ENCODE peak calls at places on chromosomes 11 and 22, in seven cellular contexts. One of them, this sample, is unnamed.

GRCh38 chr11:80593981-80594380 is 1153.2 kb upstream of the TENM4 start:
- DNase-seq in activated CD4-positive, alpha-beta memory T cell treated with anti-CD3 and anti-CD28 coated beads, Interleukin-2, amount 10 ng/mL, durations not matched to agents 7 days and 5 days: no peak
- DNase-seq in GM19239: no peak
- DNase-seq in CD4-positive, alpha-beta T cell: no peak
- DNase-seq in stimulated activated CD4-positive, alpha-beta T cell treated with anti-CD3 and anti-CD28 coated beads, Interleukin-12 subunit alpha, Interleukin-12 subunit beta, amount 100 ng/mL, for 4 hours: no peak
- DNase-seq in AG09309: no peak
- DNase-seq in breast epithelium: no peak
- DNase-seq in this sample: no peak

GRCh38 chr11:60900673-60901404 is 5.5 kb downstream of the PRPF19 start:
- DNase-seq in activated CD4-positive, alpha-beta memory T cell treated with anti-CD3 and anti-CD28 coated beads, Interleukin-2, amount 10 ng/mL, durations not matched to agents 7 days and 5 days: no peak
- DNase-seq in GM19239: no peak
- DNase-seq in CD4-positive, alpha-beta T cell: no peak
- DNase-seq in stimulated activated CD4-positive, alpha-beta T cell treated with anti-CD3 and anti-CD28 coated beads, Interleukin-12 subunit alpha, Interleukin-12 subunit beta, amount 100 ng/mL, for 4 hours: no peak
- DNase-seq in AG09309: no peak
- DNase-seq in breast epithelium: no peak
- DNase-seq in this sample: no peak

GRCh38 chr11:47553417-47553746 is 450 bp upstream of the CELF1 start:
- DNase-seq in activated CD4-positive, alpha-beta memory T cell treated with anti-CD3 and anti-CD28 coated beads, Interleukin-2, amount 10 ng/mL, durations not matched to agents 7 days and 5 days: no peak
- DNase-seq in GM19239: no peak
- DNase-seq in CD4-positive, alpha-beta T cell: no peak
- DNase-seq in stimulated activated CD4-positive, alpha-beta T cell treated with anti-CD3 and anti-CD28 coated beads, Interleukin-12 subunit alpha, Interleukin-12 subunit beta, amount 100 ng/mL, for 4 hours: no peak
- DNase-seq in AG09309: no peak
- DNase-seq in breast epithelium: no peak
- DNase-seq in this sample: no peak

GRCh38 chr11:2816517-2816916 is 69.1 kb downstream of the CDKN1C start:
- DNase-seq in activated CD4-positive, alpha-beta memory T cell treated with anti-CD3 and anti-CD28 coated beads, Interleukin-2, amount 10 ng/mL, durations not matched to agents 7 days and 5 days: no peak
- DNase-seq in GM19239: no peak
- DNase-seq in CD4-positive, alpha-beta T cell: no peak
- DNase-seq in stimulated activated CD4-positive, alpha-beta T cell treated with anti-CD3 and anti-CD28 coated beads, Interleukin-12 subunit alpha, Interleukin-12 subunit beta, amount 100 ng/mL, for 4 hours: no peak
- DNase-seq in AG09309: no peak
- DNase-seq in breast epithelium: no peak
- DNase-seq in this sample: no peak

GRCh38 chr11:67458266-67458665 is 3.1 kb downstream of the CABP4 start:
- DNase-seq in activated CD4-positive, alpha-beta memory T cell treated with anti-CD3 and anti-CD28 coated beads, Interleukin-2, amount 10 ng/mL, durations not matched to agents 7 days and 5 days: no peak
- DNase-seq in GM19239: no peak
- DNase-seq in CD4-positive, alpha-beta T cell: no peak
- DNase-seq in stimulated activated CD4-positive, alpha-beta T cell treated with anti-CD3 and anti-CD28 coated beads, Interleukin-12 subunit alpha, Interleukin-12 subunit beta, amount 100 ng/mL, for 4 hours: no peak
- DNase-seq in AG09309: no peak
- DNase-seq in breast epithelium: no peak
- DNase-seq in this sample: no peak

GRCh38 chr11:84780689-84781293 is 846.4 kb downstream of the DLG2 start:
- DNase-seq in activated CD4-positive, alpha-beta memory T cell treated with anti-CD3 and anti-CD28 coated beads, Interleukin-2, amount 10 ng/mL, durations not matched to agents 7 days and 5 days: no peak
- DNase-seq in GM19239: no peak
- DNase-seq in CD4-positive, alpha-beta T cell: no peak
- DNase-seq in stimulated activated CD4-positive, alpha-beta T cell treated with anti-CD3 and anti-CD28 coated beads, Interleukin-12 subunit alpha, Interleukin-12 subunit beta, amount 100 ng/mL, for 4 hours: no peak
- DNase-seq in AG09309: no peak
- DNase-seq in breast epithelium: no peak
- DNase-seq in this sample: no peak

GRCh38 chr11:103953797-103954495 is 82.5 kb upstream of the DDI1 start:
- DNase-seq in activated CD4-positive, alpha-beta memory T cell treated with anti-CD3 and anti-CD28 coated beads, Interleukin-2, amount 10 ng/mL, durations not matched to agents 7 days and 5 days: no peak
- DNase-seq in GM19239: no peak
- DNase-seq in CD4-positive, alpha-beta T cell: no peak
- DNase-seq in stimulated activated CD4-positive, alpha-beta T cell treated with anti-CD3 and anti-CD28 coated beads, Interleukin-12 subunit alpha, Interleukin-12 subunit beta, amount 100 ng/mL, for 4 hours: no peak
- DNase-seq in AG09309: no peak
- DNase-seq in breast epithelium: no peak
- DNase-seq in this sample: no peak

GRCh38 chr22:22706253-22706940 is 62.0 kb downstream of the GGTLC2 start:
- DNase-seq in activated CD4-positive, alpha-beta memory T cell treated with anti-CD3 and anti-CD28 coated beads, Interleukin-2, amount 10 ng/mL, durations not matched to agents 7 days and 5 days: no peak
- DNase-seq in GM19239: no peak
- DNase-seq in CD4-positive, alpha-beta T cell: no peak
- DNase-seq in stimulated activated CD4-positive, alpha-beta T cell treated with anti-CD3 and anti-CD28 coated beads, Interleukin-12 subunit alpha, Interleukin-12 subunit beta, amount 100 ng/mL, for 4 hours: no peak
- DNase-seq in AG09309: no peak
- DNase-seq in breast epithelium: no peak
- DNase-seq in this sample: no peak

GRCh38 chr11:102733232-102733875 is 8.6 kb upstream of the MMP8 start:
- DNase-seq in activated CD4-positive, alpha-beta memory T cell treated with anti-CD3 and anti-CD28 coated beads, Interleukin-2, amount 10 ng/mL, durations not matched to agents 7 days and 5 days: peak; percentile 60
- DNase-seq in GM19239: peak; percentile 27
- DNase-seq in CD4-positive, alpha-beta T cell: no peak
- DNase-seq in stimulated activated CD4-positive, alpha-beta T cell treated with anti-CD3 and anti-CD28 coated beads, Interleukin-12 subunit alpha, Interleukin-12 subunit beta, amount 100 ng/mL, for 4 hours: peak; percentile 19
- DNase-seq in AG09309: no peak
- DNase-seq in breast epithelium: peak; percentile 58
- DNase-seq in this sample: no peak

GRCh38 chr11:65973439-65974110 is 12.0 kb downstream of the SART1 start:
- DNase-seq in activated CD4-positive, alpha-beta memory T cell treated with anti-CD3 and anti-CD28 coated beads, Interleukin-2, amount 10 ng/mL, durations not matched to agents 7 days and 5 days: no peak
- DNase-seq in GM19239: no peak
- DNase-seq in CD4-positive, alpha-beta T cell: no peak
- DNase-seq in stimulated activated CD4-positive, alpha-beta T cell treated with anti-CD3 and anti-CD28 coated beads, Interleukin-12 subunit alpha, Interleukin-12 subunit beta, amount 100 ng/mL, for 4 hours: no peak
- DNase-seq in AG09309: no peak
- DNase-seq in breast epithelium: no peak
- DNase-seq in this sample: no peak

GRCh38 chr11:74031310-74031676 is 22.4 kb upstream of the UCP3 start:
- DNase-seq in activated CD4-positive, alpha-beta memory T cell treated with anti-CD3 and anti-CD28 coated beads, Interleukin-2, amount 10 ng/mL, durations not matched to agents 7 days and 5 days: no peak
- DNase-seq in GM19239: no peak
- DNase-seq in CD4-positive, alpha-beta T cell: no peak
- DNase-seq in stimulated activated CD4-positive, alpha-beta T cell treated with anti-CD3 and anti-CD28 coated beads, Interleukin-12 subunit alpha, Interleukin-12 subunit beta, amount 100 ng/mL, for 4 hours: no peak
- DNase-seq in AG09309: no peak
- DNase-seq in breast epithelium: no peak
- DNase-seq in this sample: no peak

GRCh38 chr11:132026746-132027145 is 656.3 kb downstream of the NTM start:
- DNase-seq in activated CD4-positive, alpha-beta memory T cell treated with anti-CD3 and anti-CD28 coated beads, Interleukin-2, amount 10 ng/mL, durations not matched to agents 7 days and 5 days: no peak
- DNase-seq in GM19239: no peak
- DNase-seq in CD4-positive, alpha-beta T cell: no peak
- DNase-seq in stimulated activated CD4-positive, alpha-beta T cell treated with anti-CD3 and anti-CD28 coated beads, Interleukin-12 subunit alpha, Interleukin-12 subunit beta, amount 100 ng/mL, for 4 hours: no peak
- DNase-seq in AG09309: no peak
- DNase-seq in breast epithelium: no peak
- DNase-seq in this sample: no peak

GRCh38 chr22:37985751-37986281 is 1.5 kb upstream of the SOX10 start:
- DNase-seq in activated CD4-positive, alpha-beta memory T cell treated with anti-CD3 and anti-CD28 coated beads, Interleukin-2, amount 10 ng/mL, durations not matched to agents 7 days and 5 days: no peak
- DNase-seq in GM19239: no peak
- DNase-seq in CD4-positive, alpha-beta T cell: no peak
- DNase-seq in stimulated activated CD4-positive, alpha-beta T cell treated with anti-CD3 and anti-CD28 coated beads, Interleukin-12 subunit alpha, Interleukin-12 subunit beta, amount 100 ng/mL, for 4 hours: no peak
- DNase-seq in AG09309: no peak
- DNase-seq in breast epithelium: no peak
- DNase-seq in this sample: no peak

This sample was measured in suprapubic skin.